ENCODE peak calls at places on chromosomes 7 and 10, in six cellular contexts. Z is WERI-Rb-1; K is ovary; J is lower lobe of right lung; B is fibroblast of lung; T is CD8-positive, alpha-beta T cell. C is an unnamed sample.

GRCh38 chr7:44541-44896 is 147.9 kb upstream of the FAM20C start:
- DNase-seq in B (no peak), J (peak), T (no peak), K (peak), Z (no peak), C (no peak)

GRCh38 chr10:127977368-127978009 is 70.6 kb downstream of the PTPRE start:
- DNase-seq in Z (peak), K (peak), B (peak), T (no peak), J (peak), C (no peak)

GRCh38 chr10:80498833-80499671 is 38.6 kb upstream of the SH2D4B start:
- DNase-seq in B (peak), Z (peak), K (peak), T (peak), J (peak), C (peak)

GRCh38 chr10:103780242-103781149 is 74.9 kb downstream of the SH3PXD2A start:
- DNase-seq in Z (no peak), T (no peak), B (no peak), K (no peak), J (no peak), C (no peak)

GRCh38 chr7:106692450-106693051 is 31.6 kb upstream of the CCDC71L start:
- DNase-seq in Z (no peak), J (no peak), K (no peak), B (no peak), T (no peak), C (no peak)

GRCh38 chr7:155844526-155844925 is 32.3 kb upstream of the SHH start:
- DNase-seq in B (no peak), K (no peak), Z (no peak), T (no peak), J (no peak), C (no peak)

GRCh38 chr10:51137741-51138529 is 63.6 kb downstream of the PRKG1 start:
- DNase-seq in Z (no peak), T (no peak), K (no peak), B (peak), J (no peak), C (no peak)

GRCh38 chr10:5814110-5815107 is 1.2 kb upstream of the GDI2 start:
- DNase-seq in K (peak), Z (peak), B (peak), T (peak), J (no peak), C (no peak)

GRCh38 chr10:70124918-70125317 is 7.7 kb downstream of the AIFM2 start:
- DNase-seq in K (no peak), J (no peak), T (no peak), Z (no peak), B (no peak), C (no peak)

GRCh38 chr7:7247658-7248057 is 65.3 kb downstream of the C1GALT1 start:
- DNase-seq in T (no peak), J (no peak), Z (no peak), B (no peak), K (no peak), C (no peak)
- H3K27ac ChIP-seq in T (no peak), J (no peak), Z (no peak), B (no peak), K (no peak), C (no peak)

DNA sequence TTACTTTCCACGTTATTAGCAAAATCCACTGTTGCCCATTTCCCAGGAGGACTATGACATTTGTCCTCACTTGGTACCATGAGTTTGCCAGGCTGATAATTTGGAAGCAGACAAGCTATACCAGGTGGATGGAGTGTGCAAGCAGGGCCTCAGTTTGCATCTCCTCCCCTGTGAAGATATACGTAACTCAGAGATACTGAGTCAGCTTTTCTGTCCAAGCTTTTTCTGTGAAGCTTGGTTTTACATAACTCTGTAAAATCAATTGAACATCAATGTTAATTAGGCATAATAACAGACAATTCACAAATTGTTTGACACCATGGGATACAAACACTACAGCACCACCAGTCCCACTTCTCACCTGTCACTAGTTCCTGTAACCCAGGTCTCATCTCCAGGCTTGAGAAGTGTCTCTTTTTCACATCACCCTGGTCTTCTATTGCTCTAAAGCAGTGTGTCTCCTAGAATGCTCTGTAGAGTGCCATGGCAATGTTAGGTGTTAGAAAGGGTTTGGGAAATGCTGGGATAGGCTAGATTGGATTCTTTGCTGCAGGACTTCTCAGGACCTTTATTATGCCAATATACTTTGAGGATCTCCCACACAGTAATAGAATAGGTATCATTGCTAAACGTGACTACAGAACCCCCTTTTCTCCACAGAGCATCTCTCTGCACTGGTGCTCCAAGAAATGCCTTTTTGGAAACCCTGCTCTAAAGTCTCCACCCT is 13.7 kb downstream of the FFAR4 start:
- DNase-seq in T (no peak), K (no peak), Z (no peak), B (no peak), J (no peak), C (no peak)
- H3K4me3 ChIP-seq in T (no peak), K (no peak), Z (no peak), B (no peak), J (no peak), C (no peak)

DNA sequence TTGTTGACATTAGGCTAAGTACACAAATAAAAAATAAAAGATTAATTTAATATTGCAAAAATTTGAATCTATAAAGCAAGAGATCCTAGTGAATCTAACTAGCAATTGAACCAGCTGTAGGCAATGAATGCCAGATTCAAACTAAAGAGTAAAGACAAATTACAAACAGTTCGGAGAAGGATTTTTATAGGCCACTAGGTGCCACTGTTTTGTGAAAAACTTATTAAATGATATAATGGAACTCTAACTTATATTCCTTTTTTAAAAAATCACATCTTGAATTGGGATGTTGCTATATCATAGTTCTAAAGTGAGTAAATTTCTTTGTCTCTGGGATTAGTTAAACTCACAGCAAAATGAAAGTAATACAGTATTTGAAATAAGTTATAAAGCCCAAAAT is 39.1 kb upstream of the GNAI1 start:
- DNase-seq in T (no peak), K (no peak), Z (no peak), J (no peak), B (no peak), C (no peak)
- TF ChIP-seq CTCF in T (no peak), K (peak), Z (no peak), J (peak), B (peak), C (peak)

DNA sequence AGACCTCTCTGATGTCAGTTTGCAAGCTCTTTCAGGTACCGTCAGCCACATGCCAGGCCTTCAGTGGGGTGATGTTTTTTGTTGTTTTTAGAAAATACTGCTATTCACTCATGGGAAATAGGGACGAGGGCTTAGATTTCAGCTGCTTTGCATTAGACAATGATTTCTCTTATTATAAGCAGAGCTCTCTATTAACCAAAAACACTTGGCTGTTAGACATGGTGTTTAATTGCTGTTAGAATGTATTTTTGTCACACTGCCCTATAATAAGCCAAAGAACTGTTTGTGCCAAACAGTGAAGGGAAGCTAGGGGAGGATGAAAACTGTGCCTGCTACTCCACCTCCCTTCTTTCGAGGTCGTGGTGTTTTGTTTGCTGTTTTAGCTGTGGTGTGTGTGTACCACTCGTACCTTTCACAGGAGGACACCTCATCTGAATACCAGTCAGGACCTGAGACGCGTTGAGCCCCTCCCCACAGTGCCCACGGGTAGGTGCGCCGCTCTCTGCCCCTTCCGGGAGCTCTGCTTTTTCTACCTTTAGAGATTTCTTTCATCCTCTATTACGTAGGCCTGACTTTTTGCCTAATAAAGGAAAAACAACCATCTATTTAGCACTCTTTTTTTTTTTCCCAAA is 57.9 kb downstream of the CUX1 start:
- DNase-seq in Z (no peak), J (no peak), B (no peak), K (no peak), T (no peak), C (no peak)
- H3K27ac ChIP-seq in Z (no peak), J (no peak), B (no peak), K (no peak), T (no peak), C (no peak)

C was measured in AG04450.